ENCODE peak calls at places on chromosomes 3 and 15, in seven cellular contexts. F, I, P, H, V, B and E are unnamed samples.

GRCh38 chr3:188233320-188233719 is 79.4 kb downstream of the LPP start:
- DNase-seq in I (no peak), V (no peak), F (no peak), H (no peak), B (no peak), P (no peak), E (no peak)

GRCh38 chr15:27086146-27086545 is 115.2 kb downstream of the GABRG3 start:
- DNase-seq in H (peak; percentile 70), B (no peak), F (no peak), P (no peak), V (no peak), I (peak; percentile 44), E (no peak)

GRCh38 chr3:106719583-106719982 is 657.7 kb upstream of the CCDC54 start:
- DNase-seq in F (no peak), P (no peak), B (no peak), I (no peak), V (no peak), H (no peak), E (no peak)

GRCh38 chr15:93130111-93130510 is 41.1 kb upstream of the RGMA start:
- DNase-seq in P (no peak), V (no peak), F (no peak), B (no peak), I (peak; percentile 30), H (no peak), E (no peak)

GRCh38 chr3:185041540-185041939 is 111.3 kb downstream of the C3orf70 start:
- DNase-seq in V (no peak), F (no peak), I (no peak), P (no peak), B (no peak), H (no peak), E (no peak)

GRCh38 chr3:150723946-150724345 is 20.2 kb upstream of the ERICH6 start:
- DNase-seq in H (no peak), F (no peak), B (no peak), I (no peak), P (no peak), V (no peak), E (no peak)

GRCh38 chr15:60462027-60462426 is 16.9 kb downstream of the ICE2 start:
- DNase-seq in H (no peak), B (no peak), F (no peak), P (no peak), I (no peak), V (no peak), E (no peak)

GRCh38 chr3:160598865-160599264 is 33.5 kb upstream of the KPNA4 start:
- DNase-seq in P (no peak), B (no peak), F (no peak), I (no peak), H (no peak), V (no peak), E (no peak)

GRCh38 chr3:197023998-197024651 is 5.5 kb downstream of the MELTF start:
- DNase-seq in I (no peak), V (no peak), P (no peak), F (no peak), H (no peak), B (no peak), E (no peak)

GRCh38 chr15:84721381-84721780 is 5.4 kb upstream of the SEC11A start:
- DNase-seq in H (no peak), I (no peak), V (no peak), P (no peak), F (no peak), B (no peak), E (no peak)

GRCh38 chr15:42085721-42086120 is 8.6 kb downstream of the PLA2G4D start:
- DNase-seq in B (no peak), V (no peak), H (no peak), I (no peak), F (no peak), P (no peak), E (no peak)

GRCh38 chr15:63185206-63185605 is 4.2 kb upstream of the RAB8B start:
- DNase-seq in F (no peak), H (no peak), B (no peak), V (peak; percentile 44), I (no peak), P (no peak), E (no peak)

GRCh38 chr3:9193211-9193610 is 56.2 kb downstream of the SRGAP3 start:
- DNase-seq in P (no peak), F (no peak), I (no peak), H (no peak), V (no peak), B (no peak), E (no peak)

GRCh38 chr3:40871411-40871810 is 327.9 kb upstream of the CTNNB1 start:
- DNase-seq in B (no peak), F (no peak), V (peak; percentile 89), I (no peak), H (no peak), P (no peak), E (no peak)

GRCh38 chr3:178900244-178900643 is 171.4 kb downstream of the ZMAT3 start:
- DNase-seq in V (no peak), I (no peak), F (no peak), P (no peak), B (no peak), H (no peak), E (no peak)

DNA sequence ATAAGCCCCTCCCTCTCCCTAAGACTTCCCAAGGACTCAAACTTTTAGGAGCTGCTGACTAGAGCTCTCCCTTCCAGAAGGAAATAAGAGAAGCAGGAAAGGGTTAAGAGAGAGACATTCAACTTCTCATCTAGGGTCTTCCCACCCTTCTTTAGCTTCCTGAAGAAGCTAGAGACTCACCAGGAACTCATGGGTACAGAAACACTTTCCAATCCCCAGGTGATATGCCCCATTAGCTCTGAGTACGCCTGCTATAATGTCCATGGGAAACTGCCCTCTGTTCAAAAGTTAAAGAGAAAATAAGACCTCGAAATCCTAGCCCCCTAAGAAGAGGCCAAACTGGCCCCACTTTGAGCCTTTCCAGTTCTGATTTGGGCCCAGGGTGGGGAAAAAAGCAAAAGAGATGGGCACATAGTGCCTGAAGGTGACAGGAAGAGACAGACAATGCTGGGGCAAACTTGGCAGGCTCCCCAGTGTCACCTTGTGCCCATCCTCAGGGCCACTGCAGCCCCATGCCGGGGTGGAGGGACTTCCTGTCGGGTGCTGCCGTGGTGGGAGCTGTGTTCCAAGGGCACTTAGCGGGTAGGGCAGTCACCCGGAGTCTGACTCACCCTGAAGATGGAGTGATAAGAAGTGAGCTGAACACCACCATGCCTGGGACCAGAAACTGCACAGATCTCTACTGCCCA is 29.5 kb downstream of the CCDC12 start:
- DNase-seq in P (no peak), V (peak; percentile 45), H (peak; percentile 63), I (peak; percentile 80), F (no peak), B (no peak), E (no peak)
- TF ChIP-seq SIN3A in P (no peak), V (no peak), H (no peak), I (peak; percentile 53), F (no peak), B (no peak), E (no peak)

DNA sequence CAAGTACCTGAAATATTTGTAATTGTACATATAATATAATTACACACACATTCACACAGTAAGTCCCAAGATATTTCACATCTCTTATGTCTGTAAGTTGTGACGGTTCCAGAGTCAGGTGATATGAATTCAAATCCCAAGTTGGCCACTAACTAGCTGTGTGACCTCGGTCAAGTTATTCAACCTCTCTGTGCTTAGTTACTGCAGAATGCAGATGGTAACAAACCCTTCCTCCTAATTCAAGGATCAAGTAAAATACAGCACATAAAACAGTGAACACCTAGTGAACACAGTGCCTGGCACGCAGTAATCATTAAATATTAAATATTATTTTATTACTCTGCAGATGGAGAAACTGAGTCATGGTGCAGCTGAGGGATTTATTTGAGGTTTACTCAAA is 6.9 kb downstream of the PRICKLE2 start:
- DNase-seq in V (no peak), P (no peak), H (no peak), F (no peak), I (no peak), B (no peak), E (no peak)
- TF ChIP-seq SIN3A in V (no peak), P (no peak), H (no peak), F (no peak), I (no peak), B (no peak), E (no peak)

GRCh38 chr3:49805884-49806701 is 3.0 kb downstream of the INKA1 start:
- DNase-seq in V (no peak), F (no peak), I (peak; percentile 67), P (no peak), B (no peak), H (peak; percentile 67), E (no peak)

GRCh38 chr3:49802719-49803463 is at the start of gene INKA1:
- DNase-seq in H (peak; percentile 88), V (peak; percentile 75), F (peak; percentile 71), I (peak; percentile 96), B (peak; percentile 62), P (peak; percentile 64), E (no peak)

GRCh38 chr3:49803464-49804140 is 541 bp downstream of the INKA1 start:
- DNase-seq in P (no peak), F (no peak), V (no peak), I (peak; percentile 84), B (no peak), H (peak; percentile 67), E (no peak)

GRCh38 chr3:49805367-49805782 is 2.3 kb downstream of the INKA1 start:
- DNase-seq in B (no peak), P (no peak), F (no peak), H (no peak), I (peak; percentile 55), V (no peak), E (no peak)

GRCh38 chr3:49804141-49805041 is 1.3 kb downstream of the INKA1 start:
- DNase-seq in P (no peak), F (no peak), B (no peak), H (no peak), V (no peak), I (no peak), E (no peak)
- TF ChIP-seq SIN3A in P (no peak), F (no peak), B (no peak), H (no peak), V (no peak), I (no peak), E (no peak)

GRCh38 chr15:90560229-90560771 is 30.6 kb downstream of the CRTC3 start:
- DNase-seq in I (peak; percentile 66), H (no peak), P (no peak), B (no peak), F (no peak), V (no peak), E (no peak)

GRCh38 chr15:90557651-90558084 is 27.9 kb downstream of the CRTC3 start:
- DNase-seq in H (peak; percentile 38), F (no peak), V (no peak), P (no peak), I (peak; percentile 58), B (no peak), E (no peak)

GRCh38 chr15:90557147-90557546 is 27.4 kb downstream of the CRTC3 start:
- DNase-seq in I (peak; percentile 32), H (no peak), P (no peak), V (no peak), B (no peak), F (no peak), E (no peak)

GRCh38 chr15:90558182-90558581 is 28.5 kb downstream of the CRTC3 start:
- DNase-seq in P (no peak), F (no peak), H (peak; percentile 51), B (no peak), V (peak; percentile 84), I (peak; percentile 28), E (no peak)

DNA sequence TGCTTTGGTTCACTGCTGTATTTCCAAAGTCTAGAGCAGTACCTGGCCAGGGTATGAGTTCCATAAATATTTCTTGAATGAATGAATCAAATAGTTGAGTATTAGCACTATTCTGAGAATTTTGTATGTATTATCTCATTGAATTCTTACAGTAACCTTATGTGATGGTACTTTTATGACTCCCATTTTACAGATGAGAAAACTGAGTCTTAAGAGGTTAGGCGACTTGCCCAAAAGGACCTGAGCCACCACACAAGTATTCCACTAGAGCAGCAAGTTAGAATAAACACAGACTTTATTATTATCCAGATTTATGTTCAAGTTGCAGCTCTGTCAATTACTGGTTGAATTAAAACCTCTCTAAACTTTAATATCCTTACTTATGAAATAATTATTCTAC is 29.4 kb downstream of the CRTC3 start:
- DNase-seq in P (no peak), H (no peak), B (no peak), I (no peak), F (no peak), V (no peak), E (no peak)
- TF ChIP-seq SIN3A in P (no peak), H (no peak), B (no peak), I (no peak), F (no peak), V (no peak), E (no peak)